ENCODE peak calls at places on chromosomes 16 and 17, in five cellular contexts. X, V, J, W and D are unnamed samples. For H3K27me3, the result is how much of the 10 kb centered on the place peaks cover.

GRCh38 chr16:66228791-66229190 is 137.7 kb upstream of the CDH5 start:
- DNase-seq in J (no peak), V (no peak), X (no peak), W (no peak), D (no peak)

GRCh38 chr16:87335968-87336849 is 19.0 kb upstream of the C16orf95 start:
- DNase-seq in W (no peak), X (no peak), J (no peak), V (no peak), D (no peak)

GRCh38 chr17:21774263-21774662 is 81.9 kb downstream of the KCNJ18 start:
- DNase-seq in X (no peak), V (no peak), J (no peak), W (no peak), D (no peak)

GRCh38 chr17:48551206-48551597 is 6.3 kb upstream of the HOXB2 start:
- DNase-seq in J (no peak), W (no peak), V (no peak), X (no peak), D (no peak)

GRCh38 chr17:13590441-13590840 is 11.3 kb downstream of the HS3ST3A1 start:
- DNase-seq in J (no peak), X (no peak), W (no peak), V (no peak), D (no peak)

GRCh38 chr17:65292430-65292829 is 155.3 kb downstream of the RGS9 start:
- DNase-seq in X (no peak), J (no peak), V (no peak), W (no peak), D (no peak)

GRCh38 chr16:82509636-82510035 is 117.1 kb upstream of the CDH13 start:
- DNase-seq in X (no peak), W (no peak), J (no peak), V (no peak), D (no peak)

GRCh38 chr17:16941643-16942042 is 30.3 kb downstream of the TNFRSF13B start:
- DNase-seq in J (no peak), X (no peak), W (no peak), V (no peak), D (no peak)

GRCh38 chr17:61247438-61247837 is 152.2 kb upstream of the TBX2 start:
- DNase-seq in X (no peak), V (no peak), W (no peak), J (peak), D (peak)

GRCh38 chr16:31664683-31665482 is 137.2 kb downstream of the AHSP start:
- DNase-seq in J (no peak), W (no peak), X (no peak), V (no peak), D (no peak)

GRCh38 chr17:214881-215331 is 33.5 kb upstream of the DOC2B start:
- DNase-seq in W (no peak), X (no peak), J (no peak), V (no peak), D (no peak)

GRCh38 chr17:40910441-40910841 is 25.4 kb upstream of the KRT20 start:
- DNase-seq in V (no peak), J (no peak), W (no peak), X (no peak), D (no peak)

GRCh38 chr16:68267612-68268405 is 3.5 kb downstream of the SLC7A6 start:
- DNase-seq in X (no peak), V (no peak), W (no peak), J (no peak), D (no peak)

GRCh38 chr16:19583665-19584300 is 28.3 kb downstream of the VPS35L start:
- DNase-seq in V (no peak), X (no peak), J (peak), W (peak), D (peak)

GRCh38 chr16:16158741-16159374 is 64.4 kb downstream of the ABCC6 start:
- DNase-seq in J (no peak), W (no peak), X (no peak), V (no peak), D (no peak)

GRCh38 chr16:1461146-1461545 is 13.7 kb downstream of the CLCN7 start:
- DNase-seq in W (no peak), X (no peak), V (no peak), J (no peak), D (peak)

GRCh38 chr16:23324727-23325126 is 22.6 kb downstream of the SCNN1B start:
- DNase-seq in W (no peak), J (peak), X (no peak), V (no peak), D (no peak)

GRCh38 chr16:57137566-57138273 is 45.3 kb downstream of the CPNE2 start:
- DNase-seq in W (no peak), V (no peak), J (no peak), X (no peak), D (no peak)

GRCh38 chr16:60166-60565 is 6.5 kb downstream of the SNRNP25 start:
- DNase-seq in X (no peak), J (no peak), W (no peak), V (no peak), D (peak)

GRCh38 chr16:86138121-86138944 is 239.4 kb downstream of the IRF8 start:
- DNase-seq in V (no peak), W (no peak), X (no peak), J (no peak), D (no peak)

GRCh38 chr17:48639982-48640857 is 14.1 kb upstream of the HOXB9 start:
- DNase-seq in X (no peak), V (no peak), J (no peak), W (no peak), D (no peak)

GRCh38 chr17:17201907-17202306 is 4.2 kb downstream of the PLD6 start:
- DNase-seq in X (no peak), W (no peak), J (peak), V (no peak), D (no peak)

GRCh38 chr17:66580178-66580577 is 254.7 kb upstream of the CACNG5 start:
- DNase-seq in J (peak), X (no peak), V (no peak), W (no peak), D (no peak)

GRCh38 chr17:78993981-78994671 is 14.4 kb upstream of the LGALS3BP start:
- DNase-seq in W (no peak), X (no peak), V (no peak), J (no peak), D (no peak)

GRCh38 chr16:49482690-49483089 is 109.1 kb downstream of the C16orf78 start:
- DNase-seq in X (no peak), V (no peak), J (no peak), W (no peak), D (no peak)

GRCh38 chr17:57142925-57143324 is 57.9 kb downstream of the AKAP1 start:
- DNase-seq in W (no peak), X (no peak), J (peak), V (no peak), D (no peak)

GRCh38 chr17:72715906-72716572 is 376.4 kb downstream of the SLC39A11 start:
- DNase-seq in J (no peak), V (no peak), W (peak), X (no peak), D (no peak)

GRCh38 chr17:45087496-45087975 is 26.4 kb downstream of the NMT1 start:
- DNase-seq in X (no peak), W (no peak), V (no peak), J (no peak), D (no peak)

GRCh38 chr16:47018223-47018891 is 44.9 kb upstream of the DNAJA2 start:
- DNase-seq in V (no peak), X (no peak), J (no peak), W (peak), D (peak)

GRCh38 chr17:66540131-66540781 is 237.8 kb downstream of the PRKCA start:
- DNase-seq in V (peak), X (no peak), J (peak), W (no peak), D (no peak)

GRCh38 chr17:13114601-13115024 is 96.8 kb upstream of the ELAC2 start:
- DNase-seq in W (peak), J (peak), V (peak), X (no peak), D (peak)

GRCh38 chr17:17191346-17191792 is 14.8 kb downstream of the PLD6 start:
- DNase-seq in V (no peak), W (no peak), X (no peak), J (peak), D (no peak)

GRCh38 chr17:12545877-12546513 is 119.7 kb upstream of the MYOCD start:
- DNase-seq in V (peak), W (peak), X (no peak), J (peak), D (peak)

GRCh38 chr17:8105957-8106398 is 12.3 kb downstream of the ALOXE3 start:
- DNase-seq in X (no peak), W (no peak), J (no peak), V (no peak), D (no peak)

GRCh38 chr17:38672788-38673713 is 1.7 kb downstream of the EPOP start:
- DNase-seq in X (no peak), J (no peak), V (peak), W (no peak), D (no peak)
- H3K27me3 ChIP-seq in X (under half), J (half or more), V (half or more), W (under half), D (under half)

GRCh38 chr17:77946900-77947643 is 11.4 kb upstream of the TNRC6C start:
- DNase-seq in W (no peak), X (no peak), J (no peak), V (no peak), D (no peak)
- TF ChIP-seq CTCF in W (no peak), X (no peak), J (no peak), V (no peak), D (no peak)

DNA sequence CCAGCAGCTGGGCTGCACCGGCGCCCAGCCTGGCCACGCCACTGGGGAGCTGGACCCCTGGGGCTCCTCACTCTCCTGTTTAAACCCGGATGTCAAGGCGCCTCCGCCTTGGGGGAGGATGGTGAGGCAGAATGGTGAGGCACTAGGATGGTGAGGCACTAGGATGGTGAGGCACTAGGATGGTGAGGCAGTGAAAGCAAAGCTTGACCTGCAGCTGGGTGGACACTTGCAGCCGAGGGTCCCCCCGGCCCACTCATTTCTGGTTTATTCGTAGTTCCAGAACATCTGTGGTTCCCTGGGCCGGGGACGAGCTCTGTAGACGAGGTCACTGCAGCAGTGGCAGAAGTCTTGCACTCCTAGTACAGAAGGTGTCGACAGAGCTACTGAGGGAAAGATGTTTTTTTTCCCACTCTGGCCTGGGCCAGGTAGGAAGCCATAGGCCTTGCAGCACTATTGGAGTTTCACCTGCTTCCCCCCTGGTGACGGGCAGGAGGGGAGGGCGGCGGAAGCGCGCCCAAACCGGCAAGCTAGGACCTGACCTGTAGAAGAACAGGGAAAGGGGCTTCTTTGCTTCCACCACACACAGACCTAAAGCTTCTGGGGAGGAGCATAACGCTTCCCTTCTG is 1.1 kb upstream of the HNF1B start:
- DNase-seq in W (no peak), X (no peak), V (no peak), J (no peak), D (no peak)
- H3K27me3 ChIP-seq in W (under half), X (under half), V (half or more), J (half or more), D (half or more)

GRCh38 chr16:64132190-64132589 is 989.7 kb downstream of the CDH11 start:
- DNase-seq in J (no peak), X (no peak), W (no peak), V (no peak), D (no peak)
- TF ChIP-seq CTCF in J (peak), X (no peak), W (no peak), V (no peak), D (peak)

GRCh38 chr17:29051194-29051593 is 8.3 kb downstream of the PIPOX start:
- DNase-seq in W (no peak), J (no peak), V (no peak), X (no peak), D (no peak)
- H3K27me3 ChIP-seq in W (under half), J (under half), V (under half), X (under half), D (under half)

GRCh38 chr17:20010099-20010863 is 1.1 kb downstream of the SPECC1 start:
- DNase-seq in J (peak), V (no peak), W (peak), X (no peak), D (peak)
- TF ChIP-seq CTCF in J (peak), V (peak), W (peak), X (peak), D (peak)

GRCh38 chr16:8533509-8533908 is 56.8 kb downstream of the TMEM114 start:
- DNase-seq in V (no peak), X (no peak), W (no peak), J (no peak), D (no peak)

GRCh38 chr16:8528471-8528870 is 61.8 kb downstream of the TMEM114 start:
- DNase-seq in W (no peak), V (no peak), X (no peak), J (no peak), D (no peak)

GRCh38 chr16:8530756-8531155 is 59.6 kb downstream of the TMEM114 start:
- DNase-seq in J (no peak), X (no peak), W (no peak), V (no peak), D (no peak)
- H3K27me3 ChIP-seq in J (under half), X (under half), W (under half), V (under half), D (under half)

DNA sequence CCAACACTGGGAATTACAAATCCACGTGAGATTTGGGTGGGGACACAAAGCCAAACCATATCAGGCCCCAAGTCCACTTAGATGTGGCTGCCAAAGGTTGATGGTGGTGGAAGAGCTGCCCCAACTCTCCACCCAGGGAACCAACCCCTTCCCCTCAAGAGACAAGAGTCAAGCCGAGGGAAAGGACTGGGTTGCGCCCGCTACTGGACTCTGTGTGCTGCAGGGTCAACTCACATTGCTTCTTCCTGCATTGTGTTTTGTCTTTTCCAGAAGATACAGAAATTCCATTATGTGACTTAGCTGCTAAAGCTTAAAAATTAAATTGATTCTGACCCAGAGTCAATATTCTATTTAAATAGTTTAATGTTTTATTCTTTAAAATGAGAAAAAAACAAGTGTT is 58.5 kb downstream of the ADAMTS18 start:
- DNase-seq in X (no peak), V (peak), W (no peak), J (no peak), D (no peak)
- TF ChIP-seq CTCF in X (no peak), V (peak), W (peak), J (no peak), D (no peak)

DNA sequence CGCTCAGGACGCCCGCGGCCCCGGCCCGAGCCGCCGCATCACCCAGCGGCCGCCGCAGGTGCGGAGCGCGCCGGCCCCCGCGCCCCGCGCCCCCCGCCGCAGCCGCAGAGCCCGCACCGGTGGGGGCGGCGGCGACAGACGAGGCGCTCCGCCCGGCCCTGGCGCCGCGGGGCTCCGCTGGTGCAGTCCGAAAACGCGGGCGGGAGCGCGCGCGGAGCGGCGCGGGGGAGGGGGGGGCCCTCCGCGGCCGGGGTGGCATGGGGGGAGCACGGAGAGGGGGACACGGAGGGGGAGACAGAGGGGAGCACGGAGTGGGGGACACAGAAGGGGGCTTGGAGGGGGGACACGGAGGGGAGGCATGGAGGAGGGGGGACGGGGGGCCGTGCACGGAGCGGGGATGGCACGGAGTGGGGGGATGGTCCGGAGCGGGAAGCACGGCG is at the start of gene AATK:
- DNase-seq in J (no peak), X (no peak), W (no peak), V (no peak), D (no peak)
- H3K27me3 ChIP-seq in J (under half), X (under half), W (under half), V (under half), D (under half)